ENCODE peak calls at places on chromosomes 2 and 18, in six cellular contexts. I, A, P, N, T and D are unnamed samples.

GRCh38 chr2:113166187-113166645 is 7.6 kb upstream of the PSD4 start:
- DNase-seq in I (no peak), A (no peak), P (no peak), N (no peak), T (no peak), D (no peak)

GRCh38 chr2:228417966-228418365 is 236.5 kb upstream of the SPHKAP start:
- DNase-seq in I (no peak), A (no peak), P (no peak), N (no peak), T (no peak), D (no peak)

GRCh38 chr18:76390452-76391035 is 104.5 kb downstream of the ZNF516 start:
- DNase-seq in I (no peak), A (no peak), P (no peak), N (no peak), T (no peak), D (no peak)

GRCh38 chr2:108917078-108917440 is 72.0 kb downstream of the EDAR start:
- DNase-seq in I (no peak), A (peak), P (no peak), N (no peak), T (no peak), D (peak)

GRCh38 chr18:49744395-49744987 is 68.8 kb downstream of the ACAA2 start:
- DNase-seq in I (no peak), A (no peak), P (no peak), N (no peak), T (no peak), D (no peak)

GRCh38 chr2:24019729-24020128 is 9.8 kb downstream of the MFSD2B start:
- DNase-seq in I (no peak), A (no peak), P (no peak), N (no peak), T (no peak), D (no peak)

GRCh38 chr2:33115196-33115595 is 168.4 kb downstream of the LTBP1 start:
- DNase-seq in I (no peak), A (no peak), P (no peak), N (no peak), T (no peak), D (no peak)

GRCh38 chr2:113707106-113707505 is 49.3 kb downstream of the SLC35F5 start:
- DNase-seq in I (no peak), A (peak), P (no peak), N (no peak), T (peak), D (no peak)

GRCh38 chr18:68454511-68455228 is 260.2 kb downstream of the TMX3 start:
- DNase-seq in I (no peak), A (peak), P (peak), N (no peak), T (peak), D (no peak)

GRCh38 chr2:206051912-206052311 is 34.1 kb downstream of the INO80D start:
- DNase-seq in I (no peak), A (no peak), P (no peak), N (no peak), T (no peak), D (no peak)

GRCh38 chr2:66573412-66573811 is 138.5 kb downstream of the MEIS1 start:
- DNase-seq in I (no peak), A (peak), P (no peak), N (peak), T (no peak), D (peak)

GRCh38 chr2:157466764-157467163 is 22.9 kb upstream of the CYTIP start:
- DNase-seq in I (no peak), A (no peak), P (no peak), N (no peak), T (no peak), D (no peak)

GRCh38 chr2:238670341-238670681 is 177.6 kb upstream of the TWIST2 start:
- DNase-seq in I (no peak), A (no peak), P (no peak), N (no peak), T (no peak), D (no peak)

GRCh38 chr2:230899287-230899686 is 25.8 kb downstream of the GPR55 start:
- DNase-seq in I (no peak), A (no peak), P (no peak), N (no peak), T (no peak), D (peak)

GRCh38 chr18:34322365-34323289 is 97.9 kb upstream of the NOL4 start:
- DNase-seq in I (peak), A (peak), P (peak), N (peak), T (peak), D (peak)

DNA sequence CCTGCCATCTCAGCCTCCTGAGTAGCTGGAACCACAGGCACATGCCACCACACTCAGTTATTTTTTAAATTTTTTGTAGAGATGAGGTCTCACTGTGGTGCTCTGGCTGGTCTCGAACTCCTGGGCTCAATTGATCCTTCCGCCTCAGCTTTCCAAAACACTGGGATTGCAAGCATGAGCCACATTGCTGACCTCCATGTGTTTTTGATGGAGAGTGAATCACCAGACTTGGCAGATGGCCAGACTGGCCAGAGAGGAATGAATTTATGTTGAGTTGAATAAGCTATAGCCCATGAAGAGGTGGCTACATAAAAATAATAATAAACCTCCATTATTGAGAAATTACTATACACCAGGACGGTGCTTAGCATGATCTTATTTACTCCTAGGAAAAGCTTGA is 91.5 kb downstream of the MREG start:
- DNase-seq in I (no peak), A (peak), P (no peak), N (no peak), T (peak), D (no peak)
- H2BK120ac ChIP-seq in I (no peak), A (no peak), P (peak), N (peak), T (no peak), D (no peak)

GRCh38 chr2:199659207-199659606 is 191.8 kb downstream of the FTCDNL1 start:
- DNase-seq in I (peak), A (peak), P (no peak), N (peak), T (peak), D (peak)
- H3K18ac ChIP-seq in I (no peak), A (no peak), P (no peak), N (no peak), T (no peak), D (no peak)

GRCh38 chr2:16102976-16103380 is 162.6 kb downstream of the MYCN start:
- DNase-seq in I (no peak), A (no peak), P (no peak), N (peak), T (no peak), D (peak)
- H4K91ac ChIP-seq in I (no peak), A (no peak), P (no peak), N (peak), T (no peak), D (peak)

DNA sequence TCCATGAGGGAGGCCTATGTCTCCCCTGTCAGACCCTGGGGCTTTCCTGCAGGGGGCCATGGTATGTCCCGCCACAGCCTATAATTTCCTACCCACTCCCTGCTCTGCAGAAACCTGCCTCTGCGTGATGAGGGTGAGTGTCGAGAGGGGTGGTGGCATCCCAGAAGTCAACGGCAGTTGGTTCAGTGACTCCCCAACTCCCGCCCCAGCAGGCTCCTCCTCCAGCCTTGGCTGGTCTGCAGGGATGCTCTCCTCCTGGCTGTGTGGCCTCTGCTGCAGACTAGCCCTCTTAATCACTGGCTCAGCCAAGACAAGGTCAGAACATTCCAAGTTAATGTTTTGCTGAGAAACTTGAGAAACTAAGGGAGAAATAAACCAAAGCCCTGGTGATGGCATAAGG is 13.3 kb downstream of the CELF4 start:
- DNase-seq in I (no peak), A (no peak), P (no peak), N (no peak), T (no peak), D (no peak)
- H2BK120ac ChIP-seq in I (no peak), A (no peak), P (no peak), N (no peak), T (no peak), D (no peak)